ENCODE peak calls at places on chromosome 16, in eight cellular contexts. F is HCT116, Y is endothelial cell of umbilical vein, X is K562, Z is suprapubic skin, Q is stomach, U is transverse colon, W is spleen. C is an unnamed sample. For H3K4me1, the result is how much of the 10 kb centered on the place peaks cover.

GRCh38 chr16:70395345-70395901 is 43.5 kb downstream of the ST3GAL2 start:
- DNase-seq in W (peak), U (peak), F (no peak), Q (peak), Z (no peak), Y (peak), X (peak), C (peak)

GRCh38 chr16:75764154-75764768 is 38.0 kb upstream of the CPHXL start:
- DNase-seq in Q (peak), Y (peak), W (no peak), U (peak), X (peak), F (peak), Z (no peak), C (peak)

GRCh38 chr16:7090628-7091115 is 242.0 kb upstream of the RBFOX1 start:
- DNase-seq in W (no peak), Q (no peak), Z (no peak), Y (no peak), F (no peak), U (no peak), X (no peak), C (no peak)

GRCh38 chr16:60815033-60815432 is 1221.2 kb downstream of the CDH8 start:
- DNase-seq in Y (no peak), X (no peak), W (no peak), Q (no peak), F (no peak), Z (no peak), U (no peak), C (no peak)

GRCh38 chr16:28863929-28864886 is 565 bp downstream of the SH2B1 start:
- DNase-seq in X (peak), W (peak), Y (peak), U (peak), Q (no peak), Z (no peak), F (no peak), C (no peak)

GRCh38 chr16:85089485-85089884 is 22.8 kb downstream of the CIBAR2 start:
- DNase-seq in X (no peak), U (no peak), W (no peak), Y (no peak), F (no peak), Z (no peak), Q (no peak), C (peak)

GRCh38 chr16:50531359-50531758 is 16.8 kb upstream of the NKD1 start:
- DNase-seq in X (no peak), Y (no peak), Z (peak), F (no peak), W (peak), Q (peak), U (no peak), C (no peak)

GRCh38 chr16:50857881-50858280 is 116.0 kb downstream of the CYLD start:
- DNase-seq in X (no peak), Q (no peak), W (no peak), F (no peak), Z (no peak), U (no peak), Y (no peak), C (no peak)

GRCh38 chr16:81445143-81445922 is 725 bp downstream of the CMIP start:
- DNase-seq in W (peak), F (no peak), Q (peak), U (peak), Z (no peak), X (peak), Y (peak), C (no peak)

GRCh38 chr16:51041546-51041945 is 109.5 kb downstream of the SALL1 start:
- DNase-seq in W (no peak), U (no peak), Z (no peak), Y (no peak), X (no peak), F (no peak), Q (no peak), C (no peak)

GRCh38 chr16:14497245-14498082 is 132.6 kb downstream of the PARN start:
- DNase-seq in Z (no peak), Y (no peak), F (no peak), U (no peak), Q (no peak), X (no peak), W (no peak), C (no peak)

GRCh38 chr16:85829751-85830445 is 30.4 kb downstream of the COX4I1 start:
- DNase-seq in Y (no peak), F (no peak), W (peak), X (no peak), Q (no peak), Z (no peak), U (peak), C (no peak)

GRCh38 chr16:17138801-17139200 is 332.0 kb downstream of the XYLT1 start:
- DNase-seq in X (peak), Q (no peak), U (no peak), Z (no peak), F (no peak), Y (no peak), W (no peak), C (no peak)

GRCh38 chr16:12500771-12501170 is 302.9 kb downstream of the CPPED1 start:
- DNase-seq in W (no peak), Y (no peak), U (peak), F (no peak), Q (peak), Z (no peak), X (no peak), C (no peak)

GRCh38 chr16:8867483-8868271 is 1.1 kb downstream of the CARHSP1 start:
- DNase-seq in W (peak), Y (peak), Z (no peak), X (peak), F (no peak), U (peak), Q (peak), C (no peak)

DNA sequence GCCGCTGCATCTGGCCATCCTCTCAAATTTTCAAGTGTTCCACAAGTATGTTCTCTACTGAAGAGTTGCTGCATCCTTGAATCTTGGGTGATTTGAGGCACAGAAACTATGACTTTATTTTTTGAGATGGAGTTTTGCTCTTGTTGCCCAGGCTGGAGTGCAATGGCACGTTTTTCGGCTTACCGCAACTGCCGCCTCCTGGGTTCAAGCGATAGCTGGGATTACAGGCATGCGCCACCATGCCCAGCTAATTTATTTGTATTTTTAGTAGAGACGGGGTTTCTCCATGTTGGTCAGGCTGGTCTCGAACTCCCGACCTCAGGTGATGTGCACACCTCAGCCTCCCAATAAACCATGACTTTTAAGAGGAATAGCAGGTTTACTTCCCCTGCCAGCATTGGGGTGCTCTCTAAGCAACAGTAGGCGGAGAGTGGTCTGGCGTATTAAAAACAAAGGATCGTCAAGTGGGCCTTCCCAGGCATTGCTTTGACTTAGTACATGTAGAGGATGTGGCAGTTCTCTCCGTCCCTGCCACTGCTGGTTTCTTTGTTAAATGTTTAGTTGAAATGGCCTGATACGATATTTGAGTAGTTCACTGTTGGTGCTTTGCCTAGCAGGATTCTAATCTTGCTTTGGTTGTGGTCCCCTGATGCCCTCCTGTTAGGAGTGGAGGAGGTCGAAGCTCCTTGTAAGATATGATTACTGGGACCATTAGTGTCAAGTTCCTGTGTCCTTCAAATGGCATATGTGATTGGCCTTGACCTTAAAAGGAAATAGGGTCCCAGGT is 9.5 kb downstream of the PYCARD start:
- DNase-seq in U (no peak), F (no peak), W (peak), Q (no peak), X (no peak), Z (no peak), Y (no peak), C (no peak)
- TF ChIP-seq POLR2AphosphoS5 in U (no peak), F (no peak), W (no peak), Q (no peak), X (peak), Z (no peak), Y (no peak), C (no peak)

GRCh38 chr16:56971768-56972043 is 10.0 kb downstream of the CETP start:
- DNase-seq in Z (no peak), Y (no peak), W (no peak), X (no peak), U (no peak), F (no peak), Q (no peak), C (no peak)
- H3K4me1 ChIP-seq in Z (under half), Y (under half), W (under half), X (under half), U (under half), F (under half), Q (under half), C (under half)

DNA sequence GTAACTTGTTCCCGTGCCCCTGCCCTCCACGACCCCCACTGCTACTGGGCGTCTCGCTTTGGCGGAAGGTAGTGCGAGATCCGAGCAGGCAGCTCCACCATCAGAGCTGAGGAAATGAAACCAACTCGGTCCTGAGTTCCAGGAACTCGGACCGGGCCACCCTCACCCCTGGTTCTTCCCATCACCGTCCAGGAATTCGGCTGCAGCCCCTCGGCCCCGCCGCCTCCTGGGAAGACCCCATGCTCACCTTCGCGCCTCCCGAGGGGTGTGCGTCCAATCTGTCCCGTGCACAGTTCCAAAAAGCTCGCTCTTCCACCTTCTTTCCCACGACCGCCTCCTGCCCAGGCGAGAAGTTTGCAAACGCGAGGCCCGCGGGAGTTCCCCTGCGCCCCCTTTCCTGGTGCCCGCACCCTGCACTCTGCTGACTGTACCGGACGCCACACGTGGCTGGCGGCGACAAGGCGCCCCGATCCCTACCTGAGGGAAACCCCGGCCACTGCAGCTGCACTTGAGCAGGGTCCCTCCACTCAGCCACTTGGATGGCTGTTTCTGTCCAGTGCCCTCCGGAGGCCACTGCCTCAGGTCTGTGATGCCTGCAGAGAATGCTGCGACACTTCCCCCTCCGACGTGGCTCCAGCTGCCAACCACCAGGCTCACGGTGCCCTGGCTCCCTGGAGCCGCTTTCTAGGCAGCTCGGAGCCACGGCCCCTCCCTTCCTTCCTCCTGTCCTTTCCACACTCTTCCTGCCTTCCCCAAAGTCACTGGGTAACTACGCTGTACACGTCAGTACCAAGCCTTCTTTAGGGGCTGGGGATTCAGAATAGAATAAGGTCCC is at the start of gene MLKL:
- DNase-seq in Q (peak), W (peak), U (peak), Z (no peak), F (peak), X (peak), Y (peak), C (peak)
- TF ChIP-seq POLR2A in Q (no peak), W (no peak), U (peak), Z (no peak), F (peak), X (peak), Y (peak), C (peak)

GRCh38 chr16:53753431-53753830 is 49.5 kb downstream of the FTO start:
- DNase-seq in F (no peak), Z (no peak), U (no peak), W (no peak), X (no peak), Q (no peak), Y (no peak), C (no peak)
- TF ChIP-seq POLR2AphosphoS5 in F (no peak), Z (no peak), U (no peak), W (no peak), X (no peak), Q (no peak), Y (no peak), C (no peak)

GRCh38 chr16:31357324-31358156 is 2.6 kb downstream of the ITGAX start:
- DNase-seq in Y (no peak), W (peak), Z (peak), Q (no peak), X (no peak), F (no peak), U (no peak), C (no peak)
- H3K4me1 ChIP-seq in Y (under half), W (under half), Z (under half), Q (under half), X (under half), F (under half), U (under half), C (under half)

GRCh38 chr16:22206013-22206846 is at the start of gene EEF2K:
- DNase-seq in U (peak), Z (peak), Y (peak), F (peak), X (peak), W (peak), Q (peak), C (peak)

GRCh38 chr16:22207715-22208360 is 1.8 kb downstream of the EEF2K start:
- DNase-seq in W (no peak), U (no peak), F (no peak), Z (no peak), X (peak), Q (no peak), Y (no peak), C (no peak)

GRCh38 chr16:22205577-22206012 is 483 bp upstream of the EEF2K start:
- DNase-seq in Z (no peak), X (no peak), F (no peak), Q (no peak), W (no peak), U (no peak), Y (no peak), C (no peak)

GRCh38 chr16:22204091-22204655 is 1.9 kb upstream of the EEF2K start:
- DNase-seq in X (no peak), Q (no peak), Y (no peak), W (no peak), Z (no peak), U (no peak), F (no peak), C (no peak)

DNA sequence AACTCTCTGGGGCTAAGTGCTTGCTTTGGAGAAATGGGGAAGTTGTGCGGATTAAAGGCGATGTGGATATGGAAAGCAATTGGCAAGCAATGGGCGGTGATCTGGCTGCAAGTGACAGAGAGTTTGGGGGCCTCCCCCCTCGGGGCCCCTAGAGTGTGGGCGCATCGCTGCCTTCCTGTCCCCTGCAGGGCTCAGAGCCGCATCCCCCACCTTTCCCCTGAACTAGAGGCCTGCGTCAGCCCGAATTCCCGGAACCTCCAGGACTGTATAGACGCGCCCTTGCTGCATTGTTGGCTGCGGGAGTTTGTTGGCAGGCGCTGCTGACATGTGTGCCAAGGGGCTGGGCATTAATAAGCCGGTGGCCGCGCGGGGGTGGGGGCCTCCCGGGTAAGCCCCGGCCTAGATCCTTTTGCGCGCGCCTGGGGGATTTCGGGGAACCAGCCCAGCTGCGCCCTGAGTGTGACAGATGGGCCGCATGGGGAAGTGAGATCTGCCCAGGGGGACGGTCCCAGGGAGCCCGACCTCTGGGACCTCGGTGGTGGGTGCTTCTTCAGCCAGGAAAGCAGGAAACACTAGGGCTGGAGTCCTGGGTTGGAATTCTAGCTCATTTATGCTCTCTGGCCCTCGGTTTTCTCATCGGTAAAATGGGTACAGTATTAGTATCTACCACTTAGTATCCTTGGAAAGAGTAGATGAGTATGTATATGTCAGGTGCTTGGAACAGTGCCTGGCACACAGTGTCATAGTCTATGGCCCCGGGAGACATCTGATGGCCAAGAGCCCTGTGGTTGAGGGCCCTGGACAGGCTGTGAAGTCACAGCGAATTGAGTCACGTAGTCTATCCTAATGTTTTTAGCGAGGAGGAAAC is 1.0 kb downstream of the EEF2K start:
- DNase-seq in Y (peak), X (peak), F (no peak), Q (peak), W (peak), Z (peak), U (peak), C (peak)
- TF ChIP-seq POLR2A in Y (no peak), X (no peak), F (no peak), Q (no peak), W (no peak), Z (no peak), U (no peak), C (no peak)

GRCh38 chr16:88970095-88970494 is 6.9 kb downstream of the CBFA2T3 start:
- DNase-seq in Z (no peak), X (no peak), W (peak), Y (no peak), U (no peak), Q (no peak), F (no peak), C (no peak)

GRCh38 chr16:88969361-88969831 is 7.6 kb downstream of the CBFA2T3 start:
- DNase-seq in Q (no peak), Z (no peak), Y (no peak), F (no peak), U (no peak), X (no peak), W (peak), C (no peak)

GRCh38 chr16:88967800-88968588 is 9.0 kb downstream of the CBFA2T3 start:
- DNase-seq in Y (no peak), U (peak), W (peak), Q (no peak), Z (no peak), F (no peak), X (no peak), C (no peak)

GRCh38 chr16:88966986-88967799 is 9.8 kb downstream of the CBFA2T3 start:
- DNase-seq in F (no peak), U (no peak), Q (no peak), W (peak), Z (no peak), Y (no peak), X (no peak), C (no peak)

DNA sequence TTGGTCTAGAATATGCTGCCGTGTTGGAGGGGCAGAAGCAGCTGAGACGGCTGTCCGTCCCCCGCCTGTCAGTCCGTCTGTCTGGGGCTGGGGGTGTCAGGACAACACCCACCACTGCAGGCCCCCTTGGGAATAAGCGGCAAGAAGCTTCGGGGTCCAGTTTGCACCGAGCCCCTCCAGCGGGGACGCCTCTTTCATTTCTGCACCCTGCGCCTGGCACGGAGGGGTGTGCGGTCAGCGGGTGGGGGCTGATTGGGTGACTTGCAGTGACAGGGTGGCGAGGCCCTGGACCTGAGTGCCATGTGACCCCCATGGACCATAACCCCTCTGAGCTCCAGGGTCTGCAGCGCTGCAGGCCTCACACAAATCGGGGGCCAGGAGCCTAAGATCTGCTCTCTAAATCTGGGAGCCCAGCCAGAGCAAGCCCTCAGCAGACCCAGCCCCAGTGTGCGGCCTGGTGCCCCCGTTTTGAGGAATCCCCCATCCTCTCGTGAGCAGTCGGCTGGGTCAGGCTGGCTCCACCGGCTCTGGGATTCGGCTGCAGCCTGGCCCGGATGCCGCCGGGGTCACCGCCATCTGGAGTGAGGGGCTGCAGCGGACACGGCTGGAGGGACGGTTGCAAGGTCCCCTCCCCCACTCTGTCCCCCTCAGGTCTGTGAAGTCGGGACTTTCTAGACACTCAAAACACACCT is 8.3 kb downstream of the CBFA2T3 start:
- DNase-seq in U (no peak), Y (no peak), Q (no peak), X (no peak), Z (no peak), F (no peak), W (peak), C (no peak)
- TF ChIP-seq POLR2AphosphoS5 in U (no peak), Y (no peak), Q (no peak), X (no peak), Z (no peak), F (no peak), W (no peak), C (no peak)

GRCh38 chr16:2519711-2520080 is 475 bp upstream of the AMDHD2 start:
- DNase-seq in Q (no peak), F (no peak), W (peak), U (no peak), Z (peak), Y (no peak), X (no peak), C (no peak)
- H3K4me1 ChIP-seq in Q (half or more), F (under half), W (half or more), U (under half), Z (half or more), Y (under half), X (under half), C (under half)

GRCh38 chr16:24319415-24319814 is 63.3 kb downstream of the CACNG3 start:
- DNase-seq in Y (no peak), W (no peak), Q (no peak), U (no peak), F (no peak), X (no peak), Z (no peak), C (no peak)
- TF ChIP-seq POLR2A in Y (no peak), W (no peak), Q (no peak), U (no peak), F (no peak), X (no peak), Z (no peak), C (no peak)